ENCODE peak calls at places on chromosomes 12 and 14, in four cellular contexts. T, I, Q and U are unnamed samples. For H3K36me3, the result is how much of the 10 kb centered on the place peaks cover.

GRCh38 chr14:104419865-104420458 is 159.6 kb upstream of the C14orf180 start:
- DNase-seq in T (no peak), I (no peak), Q (no peak), U (no peak)

GRCh38 chr14:71499018-71499417 is 433.2 kb upstream of the RGS6 start:
- DNase-seq in T (no peak), I (no peak), Q (no peak), U (no peak)

GRCh38 chr12:2667716-2668440 is 126.9 kb upstream of the FKBP4 start:
- DNase-seq in T (no peak), I (no peak), Q (no peak), U (no peak)

GRCh38 chr14:42241101-42241500 is 634.4 kb downstream of the LRFN5 start:
- DNase-seq in T (no peak), I (no peak), Q (no peak), U (no peak)

GRCh38 chr12:82176761-82177490 is 181.3 kb downstream of the CCDC59 start:
- DNase-seq in T (no peak), I (no peak), Q (peak), U (peak)

GRCh38 chr14:77556946-77557345 is 58.3 kb upstream of the ISM2 start:
- DNase-seq in T (no peak), I (no peak), Q (no peak), U (no peak)

GRCh38 chr12:21827135-21827534 is 52.6 kb upstream of the KCNJ8 start:
- DNase-seq in T (no peak), I (no peak), Q (no peak), U (no peak)

GRCh38 chr14:66495214-66496098 is 9.3 kb downstream of the CCDC196 start:
- DNase-seq in T (peak), I (peak), Q (peak), U (peak)

GRCh38 chr14:54003064-54003463 is 46.4 kb upstream of the BMP4 start:
- DNase-seq in T (no peak), I (peak), Q (no peak), U (no peak)

GRCh38 chr12:90211017-90211416 is 502.4 kb upstream of the ATP2B1 start:
- DNase-seq in T (no peak), I (no peak), Q (peak), U (peak)

GRCh38 chr12:45852508-45852907 is 123.0 kb downstream of the ARID2 start:
- DNase-seq in T (no peak), I (no peak), Q (no peak), U (no peak)

GRCh38 chr12:45850302-45850701 is 120.8 kb downstream of the ARID2 start:
- DNase-seq in T (no peak), I (no peak), Q (no peak), U (no peak)

GRCh38 chr12:45853550-45853949 is 124.0 kb downstream of the ARID2 start:
- DNase-seq in T (no peak), I (no peak), Q (no peak), U (no peak)

DNA sequence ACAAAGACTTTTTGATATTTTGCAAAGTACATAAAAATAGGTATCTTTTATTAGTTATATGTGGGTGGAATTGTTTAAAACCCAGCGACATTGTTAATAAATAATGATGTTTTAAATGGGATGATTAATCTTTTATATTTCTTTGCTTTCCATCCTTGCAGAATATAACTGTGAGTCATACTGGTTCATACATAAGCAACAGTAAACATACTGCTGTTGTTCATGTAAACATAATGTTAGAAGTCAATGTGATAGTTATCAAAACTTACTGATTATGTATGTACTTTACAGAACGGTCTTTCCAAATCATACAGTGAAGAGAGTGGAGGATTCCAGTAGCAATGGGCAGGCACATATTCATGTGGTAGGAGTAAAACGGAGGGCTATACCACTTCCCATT is 119.8 kb downstream of the ARID2 start:
- DNase-seq in T (no peak), I (no peak), Q (no peak), U (no peak)
- H3K36me3 ChIP-seq in T (under half), I (under half), Q (half or more), U (under half)

DNA sequence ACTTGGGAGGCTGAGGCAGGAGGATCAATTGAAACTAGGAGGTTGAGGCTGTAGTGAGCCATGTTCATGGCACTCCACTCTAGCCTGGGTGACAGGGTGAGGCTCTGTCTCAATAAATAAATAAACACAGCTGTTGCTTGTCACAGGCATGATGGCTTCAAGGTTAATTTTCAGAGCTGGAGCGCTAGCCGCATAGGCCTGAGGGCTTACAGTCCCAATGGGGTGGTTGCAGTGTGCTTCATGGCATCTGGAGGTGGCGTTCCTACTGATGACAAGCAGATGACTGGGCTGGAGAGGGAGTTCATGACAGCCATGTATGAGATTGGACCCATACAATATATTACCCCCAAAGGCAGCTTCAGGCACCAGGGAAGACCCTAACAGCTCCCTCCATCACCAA is 1.6 kb upstream of the FMNL3 start:
- DNase-seq in T (peak), I (no peak), Q (no peak), U (no peak)
- H3K36me3 ChIP-seq in T (under half), I (under half), Q (under half), U (under half)

DNA sequence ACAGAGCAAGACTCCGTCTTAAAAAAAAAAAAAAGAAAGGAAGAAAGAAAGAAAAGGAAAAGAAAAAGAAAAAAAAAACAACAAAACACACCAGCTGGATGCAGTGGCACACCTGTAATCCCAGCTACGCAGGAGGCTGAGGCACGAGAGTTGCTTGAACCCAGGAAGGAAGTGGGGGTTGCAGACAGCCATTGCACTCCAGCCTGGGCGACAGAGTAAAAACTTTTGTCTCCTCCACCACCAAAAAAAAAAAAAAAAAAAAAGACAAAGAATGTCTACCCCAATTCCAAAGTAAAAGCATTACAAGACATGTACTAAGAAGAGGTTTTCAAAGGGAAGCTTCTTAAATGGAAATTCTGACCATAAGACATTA is 53.4 kb downstream of the HNRNPC start:
- DNase-seq in T (no peak), I (no peak), Q (no peak), U (no peak)
- H3K36me3 ChIP-seq in T (half or more), I (under half), Q (half or more), U (half or more)

GRCh38 chr14:102723650-102724049 is 53.6 kb upstream of the TRAF3 start:
- DNase-seq in T (no peak), I (no peak), Q (no peak), U (no peak)
- H3K36me3 ChIP-seq in T (half or more), I (under half), Q (half or more), U (under half)

DNA sequence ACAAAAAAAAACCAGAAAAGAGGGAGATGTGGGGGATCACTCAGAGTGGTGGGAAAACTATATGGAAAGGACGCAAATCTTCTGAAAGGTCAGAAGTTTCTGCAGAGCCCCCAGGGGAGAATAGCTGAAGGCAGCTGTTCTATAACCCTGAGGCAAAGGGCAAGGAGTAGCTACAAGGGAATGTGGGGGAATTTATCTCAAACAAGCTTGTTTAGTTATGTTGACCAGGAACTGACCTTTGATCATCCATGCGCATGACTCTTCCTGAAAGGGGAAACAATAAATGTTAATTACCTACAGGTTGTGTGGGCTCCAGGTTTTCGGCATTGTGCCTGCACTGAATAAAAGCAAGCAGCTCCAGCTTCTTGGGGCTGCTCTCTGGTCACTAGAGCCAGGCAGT is 968.5 kb downstream of the AACS start:
- DNase-seq in T (no peak), I (no peak), Q (no peak), U (peak)
- H3K36me3 ChIP-seq in T (under half), I (under half), Q (under half), U (under half)

GRCh38 chr14:93245764-93246420 is 38.8 kb downstream of the UBR7 start:
- DNase-seq in T (no peak), I (no peak), Q (no peak), U (peak)

GRCh38 chr14:93249128-93249831 is 42.2 kb downstream of the UBR7 start:
- DNase-seq in T (no peak), I (peak), Q (no peak), U (no peak)

GRCh38 chr14:93240678-93241000 is 33.6 kb downstream of the UBR7 start:
- DNase-seq in T (no peak), I (no peak), Q (no peak), U (no peak)

GRCh38 chr14:93246534-93246933 is 39.5 kb downstream of the UBR7 start:
- DNase-seq in T (no peak), I (no peak), Q (no peak), U (no peak)
- H3K36me3 ChIP-seq in T (half or more), I (under half), Q (half or more), U (under half)

GRCh38 chr12:117009759-117010158 is 89.5 kb downstream of the TESC start:
- DNase-seq in T (no peak), I (no peak), Q (no peak), U (no peak)
- H3K36me3 ChIP-seq in T (half or more), I (under half), Q (under half), U (under half)

GRCh38 chr12:43776498-43776897 is 17.7 kb downstream of the IRAK4 start:
- DNase-seq in T (peak), I (peak), Q (peak), U (no peak)
- H3K36me3 ChIP-seq in T (under half), I (under half), Q (half or more), U (under half)

GRCh38 chr12:31301311-31301710 is 24.6 kb downstream of the SINHCAF start:
- DNase-seq in T (no peak), I (no peak), Q (no peak), U (no peak)
- H3K36me3 ChIP-seq in T (half or more), I (under half), Q (under half), U (under half)

DNA sequence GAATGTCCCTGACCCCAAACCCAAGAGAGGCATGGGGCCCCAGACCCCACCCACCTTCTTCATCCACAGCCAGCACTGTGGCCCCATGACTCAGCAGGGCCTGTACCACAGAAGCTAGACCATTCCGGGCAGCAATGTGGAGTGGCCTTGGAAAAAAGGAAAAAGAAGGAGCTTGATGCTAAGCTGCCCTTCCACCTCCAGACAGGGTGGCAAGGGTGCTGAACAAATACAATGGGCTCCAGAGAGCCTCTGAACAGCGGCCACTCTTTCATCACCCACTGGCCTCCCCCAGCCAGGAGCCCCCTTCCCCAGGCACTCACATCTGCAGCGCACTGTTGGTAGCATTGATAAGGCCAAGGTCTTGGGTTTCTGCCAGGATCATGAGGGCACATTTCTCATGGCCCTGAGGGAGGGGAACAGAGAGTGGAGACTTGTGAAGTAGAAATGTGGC is 13.9 kb downstream of the SLC39A5 start:
- DNase-seq in T (peak), I (no peak), Q (peak), U (no peak)
- H3K36me3 ChIP-seq in T (half or more), I (under half), Q (half or more), U (under half)